ENCODE peak calls at places on chromosome 13, in nine cellular contexts. One of them, this sample, is unnamed.

GRCh38 chr13:41054212-41054877 is 7.0 kb upstream of the WBP4 start:
- DNase-seq in H54: no peak
- DNase-seq in GM10248: peak
- DNase-seq in choroid plexus epithelial cell: peak
- DNase-seq in heart right ventricle: no peak
- DNase-seq in CD4-positive, alpha-beta T cell: peak
- DNase-seq in RPMI8226: peak
- DNase-seq in NCI-H1092 treated with DMSO at 0.1 percent for 48 hours: no peak
- DNase-seq in stimulated activated naive CD4-positive, alpha-beta T cell: peak
- DNase-seq in this sample: peak

GRCh38 chr13:26515721-26516120 is 41.8 kb upstream of the WASF3 start:
- DNase-seq in H54: no peak
- DNase-seq in GM10248: no peak
- DNase-seq in choroid plexus epithelial cell: no peak
- DNase-seq in heart right ventricle: no peak
- DNase-seq in CD4-positive, alpha-beta T cell: no peak
- DNase-seq in RPMI8226: no peak
- DNase-seq in NCI-H1092 treated with DMSO at 0.1 percent for 48 hours: no peak
- DNase-seq in stimulated activated naive CD4-positive, alpha-beta T cell: no peak
- DNase-seq in this sample: no peak

GRCh38 chr13:24662195-24663088 is 17.8 kb upstream of the ATP12A start:
- DNase-seq in H54: no peak
- DNase-seq in GM10248: no peak
- DNase-seq in choroid plexus epithelial cell: no peak
- DNase-seq in heart right ventricle: no peak
- DNase-seq in CD4-positive, alpha-beta T cell: no peak
- DNase-seq in RPMI8226: no peak
- DNase-seq in NCI-H1092 treated with DMSO at 0.1 percent for 48 hours: no peak
- DNase-seq in stimulated activated naive CD4-positive, alpha-beta T cell: no peak
- DNase-seq in this sample: no peak

GRCh38 chr13:92739306-92739818 is 487.2 kb upstream of the GPC6 start:
- DNase-seq in H54: no peak
- DNase-seq in GM10248: no peak
- DNase-seq in choroid plexus epithelial cell: peak
- DNase-seq in heart right ventricle: no peak
- DNase-seq in CD4-positive, alpha-beta T cell: no peak
- DNase-seq in RPMI8226: no peak
- DNase-seq in NCI-H1092 treated with DMSO at 0.1 percent for 48 hours: no peak
- DNase-seq in stimulated activated naive CD4-positive, alpha-beta T cell: no peak
- DNase-seq in this sample: no peak

GRCh38 chr13:30841161-30841560 is 64.9 kb upstream of the MEDAG start:
- DNase-seq in H54: no peak
- DNase-seq in GM10248: no peak
- DNase-seq in choroid plexus epithelial cell: peak
- DNase-seq in heart right ventricle: no peak
- DNase-seq in CD4-positive, alpha-beta T cell: no peak
- DNase-seq in RPMI8226: no peak
- DNase-seq in NCI-H1092 treated with DMSO at 0.1 percent for 48 hours: no peak
- DNase-seq in stimulated activated naive CD4-positive, alpha-beta T cell: no peak
- DNase-seq in this sample: no peak

GRCh38 chr13:22325761-22326160 is 654.9 kb downstream of the FGF9 start:
- DNase-seq in H54: no peak
- DNase-seq in GM10248: no peak
- DNase-seq in choroid plexus epithelial cell: no peak
- DNase-seq in heart right ventricle: no peak
- DNase-seq in CD4-positive, alpha-beta T cell: no peak
- DNase-seq in RPMI8226: no peak
- DNase-seq in NCI-H1092 treated with DMSO at 0.1 percent for 48 hours: no peak
- DNase-seq in stimulated activated naive CD4-positive, alpha-beta T cell: no peak
- DNase-seq in this sample: no peak

GRCh38 chr13:111202745-111203144 is 87.6 kb downstream of the ARHGEF7 start:
- DNase-seq in H54: peak
- DNase-seq in GM10248: peak
- DNase-seq in choroid plexus epithelial cell: peak
- DNase-seq in heart right ventricle: no peak
- DNase-seq in CD4-positive, alpha-beta T cell: no peak
- DNase-seq in RPMI8226: no peak
- DNase-seq in NCI-H1092 treated with DMSO at 0.1 percent for 48 hours: peak
- DNase-seq in stimulated activated naive CD4-positive, alpha-beta T cell: no peak
- DNase-seq in this sample: peak

GRCh38 chr13:40187324-40187795 is 479.1 kb downstream of the FOXO1 start:
- DNase-seq in H54: no peak
- DNase-seq in GM10248: no peak
- DNase-seq in choroid plexus epithelial cell: no peak
- DNase-seq in heart right ventricle: no peak
- DNase-seq in CD4-positive, alpha-beta T cell: peak
- DNase-seq in RPMI8226: no peak
- DNase-seq in NCI-H1092 treated with DMSO at 0.1 percent for 48 hours: no peak
- DNase-seq in stimulated activated naive CD4-positive, alpha-beta T cell: peak
- DNase-seq in this sample: no peak

GRCh38 chr13:44649118-44649455 is 73.0 kb upstream of the TSC22D1 start:
- DNase-seq in H54: no peak
- DNase-seq in GM10248: no peak
- DNase-seq in choroid plexus epithelial cell: no peak
- DNase-seq in heart right ventricle: no peak
- DNase-seq in CD4-positive, alpha-beta T cell: no peak
- DNase-seq in RPMI8226: no peak
- DNase-seq in NCI-H1092 treated with DMSO at 0.1 percent for 48 hours: no peak
- DNase-seq in stimulated activated naive CD4-positive, alpha-beta T cell: no peak
- DNase-seq in this sample: no peak